ENCODE peak calls at places on chromosomes 12 and 14, in eight cellular contexts. One of them, this sample, is unnamed.

GRCh38 chr12:89349814-89350213 is 2.5 kb downstream of the DUSP6 start:
- DNase-seq in SK-N-SH: peak
- DNase-seq in cardiac muscle cell: peak
- DNase-seq in uterus: no peak
- DNase-seq in left lung: no peak
- DNase-seq in WTC11: peak
- DNase-seq in endothelial cell: peak
- DNase-seq in coronary artery: no peak
- DNase-seq in this sample: peak

GRCh38 chr14:94677747-94678146 is 65.6 kb downstream of the SERPINA3 start:
- DNase-seq in endothelial cell: no peak
- DNase-seq in WTC11: no peak
- DNase-seq in coronary artery: peak
- DNase-seq in SK-N-SH: no peak
- DNase-seq in uterus: no peak
- DNase-seq in left lung: no peak
- DNase-seq in cardiac muscle cell: no peak
- DNase-seq in this sample: no peak

GRCh38 chr12:62776575-62776974 is 158.4 kb downstream of the PPM1H start:
- DNase-seq in WTC11: no peak
- DNase-seq in uterus: no peak
- DNase-seq in left lung: no peak
- DNase-seq in cardiac muscle cell: no peak
- DNase-seq in coronary artery: no peak
- DNase-seq in endothelial cell: no peak
- DNase-seq in SK-N-SH: no peak
- DNase-seq in this sample: no peak

GRCh38 chr14:90019824-90020523 is 41.8 kb upstream of the KCNK13 start:
- DNase-seq in coronary artery: no peak
- DNase-seq in cardiac muscle cell: no peak
- DNase-seq in left lung: no peak
- DNase-seq in WTC11: no peak
- DNase-seq in SK-N-SH: no peak
- DNase-seq in uterus: no peak
- DNase-seq in endothelial cell: no peak
- DNase-seq in this sample: no peak

GRCh38 chr14:58637391-58638230 is at the start of gene DACT1:
- DNase-seq in endothelial cell: peak
- DNase-seq in cardiac muscle cell: peak
- DNase-seq in left lung: peak
- DNase-seq in SK-N-SH: peak
- DNase-seq in WTC11: peak
- DNase-seq in coronary artery: peak
- DNase-seq in uterus: peak
- DNase-seq in this sample: no peak

GRCh38 chr14:55926007-55926406 is 192.2 kb upstream of the PELI2 start:
- DNase-seq in uterus: no peak
- DNase-seq in cardiac muscle cell: no peak
- DNase-seq in endothelial cell: no peak
- DNase-seq in SK-N-SH: no peak
- DNase-seq in left lung: no peak
- DNase-seq in coronary artery: no peak
- DNase-seq in WTC11: no peak
- DNase-seq in this sample: no peak

GRCh38 chr14:100070310-100070709 is 5.1 kb downstream of the EVL start:
- DNase-seq in endothelial cell: no peak
- DNase-seq in WTC11: no peak
- DNase-seq in coronary artery: no peak
- DNase-seq in cardiac muscle cell: no peak
- DNase-seq in uterus: no peak
- DNase-seq in left lung: no peak
- DNase-seq in SK-N-SH: no peak
- DNase-seq in this sample: no peak

GRCh38 chr12:30953946-30954766 is 27.6 kb downstream of the TSPAN11 start:
- DNase-seq in endothelial cell: no peak
- DNase-seq in SK-N-SH: no peak
- DNase-seq in coronary artery: no peak
- DNase-seq in uterus: no peak
- DNase-seq in WTC11: no peak
- DNase-seq in left lung: no peak
- DNase-seq in cardiac muscle cell: no peak
- DNase-seq in this sample: no peak

GRCh38 chr12:60148831-60149230 is 553.0 kb downstream of the SLC16A7 start:
- DNase-seq in uterus: no peak
- DNase-seq in SK-N-SH: no peak
- DNase-seq in coronary artery: no peak
- DNase-seq in endothelial cell: no peak
- DNase-seq in WTC11: no peak
- DNase-seq in cardiac muscle cell: peak
- DNase-seq in left lung: no peak
- DNase-seq in this sample: no peak

GRCh38 chr12:52541709-52542108 is 11.2 kb downstream of the KRT71 start:
- DNase-seq in WTC11: no peak
- DNase-seq in endothelial cell: no peak
- DNase-seq in cardiac muscle cell: no peak
- DNase-seq in SK-N-SH: no peak
- DNase-seq in coronary artery: no peak
- DNase-seq in left lung: no peak
- DNase-seq in uterus: no peak
- DNase-seq in this sample: no peak

GRCh38 chr12:113818278-113818677 is 147.8 kb downstream of the RBM19 start:
- DNase-seq in cardiac muscle cell: no peak
- DNase-seq in coronary artery: no peak
- DNase-seq in endothelial cell: no peak
- DNase-seq in WTC11: no peak
- DNase-seq in left lung: no peak
- DNase-seq in SK-N-SH: no peak
- DNase-seq in uterus: no peak
- DNase-seq in this sample: no peak

GRCh38 chr12:101642115-101643067 is 47.6 kb downstream of the MYBPC1 start:
- DNase-seq in endothelial cell: peak
- DNase-seq in cardiac muscle cell: no peak
- DNase-seq in WTC11: peak
- DNase-seq in SK-N-SH: peak
- DNase-seq in uterus: no peak
- DNase-seq in coronary artery: no peak
- DNase-seq in left lung: peak
- DNase-seq in this sample: no peak

GRCh38 chr14:58533417-58533816 is 104.3 kb upstream of the DACT1 start:
- DNase-seq in left lung: no peak
- DNase-seq in SK-N-SH: peak
- DNase-seq in cardiac muscle cell: peak
- DNase-seq in WTC11: no peak
- DNase-seq in uterus: no peak
- DNase-seq in endothelial cell: peak
- DNase-seq in coronary artery: no peak
- DNase-seq in this sample: no peak

GRCh38 chr12:111024205-111024794 is 103.9 kb upstream of the MYL2 start:
- DNase-seq in uterus: no peak
- DNase-seq in coronary artery: no peak
- DNase-seq in SK-N-SH: peak
- DNase-seq in cardiac muscle cell: peak
- DNase-seq in WTC11: peak
- DNase-seq in left lung: peak
- DNase-seq in endothelial cell: peak
- DNase-seq in this sample: no peak

GRCh38 chr14:53124778-53125177 is 28.3 kb downstream of the DDHD1 start:
- DNase-seq in left lung: no peak
- DNase-seq in uterus: no peak
- DNase-seq in WTC11: no peak
- DNase-seq in SK-N-SH: no peak
- DNase-seq in coronary artery: no peak
- DNase-seq in cardiac muscle cell: no peak
- DNase-seq in endothelial cell: no peak
- DNase-seq in this sample: no peak

GRCh38 chr12:127548123-127548553 is 718.8 kb upstream of the TMEM132C start:
- DNase-seq in cardiac muscle cell: no peak
- DNase-seq in endothelial cell: no peak
- DNase-seq in WTC11: no peak
- DNase-seq in left lung: no peak
- DNase-seq in uterus: no peak
- DNase-seq in coronary artery: no peak
- DNase-seq in SK-N-SH: no peak
- DNase-seq in this sample: no peak

DNA sequence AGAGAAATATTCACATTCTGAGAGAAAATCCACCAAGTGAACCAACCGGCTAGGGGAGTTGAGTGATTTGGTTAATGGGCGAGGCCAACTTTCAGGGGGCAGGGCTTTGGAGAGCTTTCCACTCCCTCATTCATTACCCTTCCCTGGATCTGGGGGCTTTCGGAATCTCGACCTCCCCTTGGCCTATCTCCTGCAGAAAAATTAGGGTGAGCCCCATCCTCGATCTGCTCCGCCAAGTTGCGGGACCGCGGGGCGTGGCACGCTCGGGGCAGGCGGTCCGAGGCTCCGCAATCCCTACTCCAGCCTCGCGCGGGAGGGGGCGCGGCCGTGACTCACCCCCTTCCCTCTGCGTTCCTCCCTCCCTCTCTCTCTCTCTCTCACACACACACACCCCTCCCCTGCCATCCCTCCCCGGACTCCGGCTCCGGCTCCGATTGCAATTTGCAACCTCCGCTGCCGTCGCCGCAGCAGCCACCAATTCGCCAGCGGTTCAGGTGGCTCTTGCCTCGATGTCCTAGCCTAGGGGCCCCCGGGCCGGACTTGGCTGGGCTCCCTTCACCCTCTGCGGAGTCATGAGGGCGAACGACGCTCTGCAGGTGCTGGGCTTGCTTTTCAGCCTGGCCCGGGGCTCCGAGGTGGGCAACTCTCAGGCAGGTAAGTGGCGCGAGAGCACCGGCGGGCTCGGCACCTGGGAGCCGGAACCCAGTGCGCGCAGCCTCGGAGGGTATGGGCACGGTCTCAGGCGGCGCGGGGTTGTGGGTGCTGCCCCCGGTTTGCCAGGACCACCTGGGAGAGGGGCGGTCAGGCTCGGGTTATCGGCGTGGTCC is at the start of gene ERBB3:
- DNase-seq in cardiac muscle cell: peak
- DNase-seq in coronary artery: peak
- DNase-seq in WTC11: peak
- DNase-seq in uterus: peak
- DNase-seq in left lung: peak
- DNase-seq in endothelial cell: peak
- DNase-seq in SK-N-SH: peak
- DNase-seq in this sample: peak
- TF ChIP-seq CTCF in cardiac muscle cell: no peak
- TF ChIP-seq CTCF in coronary artery: no peak
- TF ChIP-seq CTCF in WTC11: no peak
- TF ChIP-seq CTCF in uterus: no peak
- TF ChIP-seq CTCF in left lung: no peak
- TF ChIP-seq CTCF in endothelial cell: no peak
- TF ChIP-seq CTCF in SK-N-SH: peak
- TF ChIP-seq CTCF in this sample: no peak

DNA sequence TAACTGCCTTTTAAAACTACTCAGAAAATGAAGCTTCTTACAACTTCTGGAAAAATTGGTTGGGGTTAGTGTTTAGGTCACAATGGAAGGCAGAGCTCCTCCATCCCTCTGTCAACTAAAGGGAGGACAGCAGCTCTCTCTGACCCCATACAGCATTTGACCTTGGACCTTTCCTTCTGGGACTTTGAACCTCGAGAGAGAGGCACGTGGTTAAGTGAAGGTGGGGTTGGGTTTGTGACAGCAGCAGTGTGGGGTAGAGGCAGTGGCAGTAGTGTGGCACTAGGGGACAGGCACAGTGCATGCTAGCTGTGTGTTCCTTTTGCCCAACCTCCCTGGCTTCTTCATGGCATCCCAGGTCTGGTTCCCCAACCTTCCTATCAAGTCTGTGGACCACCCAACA is 9.4 kb upstream of the C12orf75 start:
- DNase-seq in uterus: no peak
- DNase-seq in SK-N-SH: no peak
- DNase-seq in WTC11: no peak
- DNase-seq in endothelial cell: no peak
- DNase-seq in left lung: no peak
- DNase-seq in coronary artery: no peak
- DNase-seq in cardiac muscle cell: no peak
- DNase-seq in this sample: no peak
- TF ChIP-seq CTCF in uterus: no peak
- TF ChIP-seq CTCF in SK-N-SH: no peak
- TF ChIP-seq CTCF in WTC11: no peak
- TF ChIP-seq CTCF in endothelial cell: no peak
- TF ChIP-seq CTCF in left lung: no peak
- TF ChIP-seq CTCF in coronary artery: no peak
- TF ChIP-seq CTCF in cardiac muscle cell: no peak
- TF ChIP-seq CTCF in this sample: no peak

DNA sequence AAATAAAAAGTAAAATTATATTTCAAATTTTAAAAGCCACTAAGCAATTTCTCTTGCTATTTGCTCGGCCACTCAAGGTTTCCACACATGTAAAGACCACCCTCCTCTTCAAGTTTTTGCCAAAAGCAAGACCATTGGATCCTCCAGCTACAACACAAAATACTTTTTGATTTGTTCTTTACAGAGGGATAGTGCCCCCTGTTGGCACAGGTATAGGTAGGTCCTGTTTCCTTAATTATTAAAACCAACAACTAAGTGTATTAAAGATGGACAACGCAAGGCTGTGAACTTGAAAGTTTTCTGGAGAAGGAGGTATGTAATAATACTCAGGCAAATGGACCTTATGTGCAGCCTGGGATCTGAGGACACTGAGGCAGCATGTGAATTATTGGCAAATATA is 23.8 kb downstream of the ATP6V1D start:
- DNase-seq in cardiac muscle cell: peak
- DNase-seq in WTC11: no peak
- DNase-seq in left lung: no peak
- DNase-seq in coronary artery: no peak
- DNase-seq in uterus: no peak
- DNase-seq in endothelial cell: peak
- DNase-seq in SK-N-SH: peak
- DNase-seq in this sample: no peak
- TF ChIP-seq CTCF in cardiac muscle cell: peak
- TF ChIP-seq CTCF in WTC11: peak
- TF ChIP-seq CTCF in left lung: no peak
- TF ChIP-seq CTCF in coronary artery: no peak
- TF ChIP-seq CTCF in uterus: no peak
- TF ChIP-seq CTCF in endothelial cell: peak
- TF ChIP-seq CTCF in SK-N-SH: peak
- TF ChIP-seq CTCF in this sample: peak

DNA sequence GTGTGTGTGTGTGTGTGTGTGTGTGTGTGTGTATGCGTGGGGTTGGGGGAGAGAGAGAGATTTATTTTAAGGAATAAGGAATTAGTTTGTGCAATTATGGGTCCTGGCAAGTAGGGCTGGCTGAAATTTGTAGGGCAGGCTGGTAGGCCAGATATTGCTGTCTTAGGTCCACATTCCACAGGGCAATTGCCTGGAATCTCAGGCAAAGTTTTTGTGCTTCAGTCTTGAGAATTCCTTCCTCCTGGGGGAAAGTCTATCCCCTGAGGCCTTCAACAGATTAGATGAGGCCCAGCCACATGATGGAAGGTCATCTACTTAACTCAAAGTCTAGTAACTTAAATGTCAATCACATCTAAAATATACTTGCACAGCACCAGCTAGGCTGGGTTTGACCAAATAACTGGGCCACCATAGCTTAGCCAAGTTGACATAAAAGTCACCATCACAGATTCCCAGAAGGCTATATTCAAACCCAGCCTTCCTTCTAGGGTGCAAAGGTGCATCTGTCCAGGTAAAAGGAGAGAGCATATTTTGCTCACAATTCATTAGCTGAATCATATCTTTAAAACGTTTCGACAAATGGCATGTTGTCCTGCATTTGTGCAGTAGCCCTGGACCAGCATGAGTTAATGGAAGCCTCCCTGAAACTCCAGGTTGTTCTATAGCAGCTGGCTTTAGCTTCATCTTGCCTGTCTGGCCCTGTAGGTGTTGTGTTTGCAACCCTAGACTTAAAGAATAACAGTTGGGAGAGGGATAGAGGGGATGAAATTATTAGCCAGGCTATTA is 63.1 kb downstream of the C14orf132 start:
- DNase-seq in coronary artery: no peak
- DNase-seq in endothelial cell: no peak
- DNase-seq in uterus: no peak
- DNase-seq in left lung: no peak
- DNase-seq in cardiac muscle cell: peak
- DNase-seq in SK-N-SH: no peak
- DNase-seq in WTC11: no peak
- DNase-seq in this sample: no peak
- TF ChIP-seq CTCF in coronary artery: no peak
- TF ChIP-seq CTCF in endothelial cell: no peak
- TF ChIP-seq CTCF in uterus: no peak
- TF ChIP-seq CTCF in left lung: no peak
- TF ChIP-seq CTCF in cardiac muscle cell: no peak
- TF ChIP-seq CTCF in SK-N-SH: no peak
- TF ChIP-seq CTCF in WTC11: no peak
- TF ChIP-seq CTCF in this sample: no peak

This sample was measured in CD14-positive monocyte.